ENCODE peak calls at places on chromosomes 2 and 18, in five cellular contexts. F is NCI-H1092; H is IMR-90; O is putamen; X is activated effector memory CD4-positive, alpha-beta T cell treated with anti-CD3 and anti-CD28 coated beads, Interleukin-2, amount 50 U/mL, for 16 hours. N is an unnamed sample.

GRCh38 chr2:64799592-64800252 is 146.0 kb upstream of the SERTAD2 start:
- DNase-seq in F (no peak), H (peak; percentile 13), O (no peak), X (no peak), N (no peak)

GRCh38 chr2:168030862-168031624 is 216.4 kb downstream of the STK39 start:
- DNase-seq in F (no peak), H (peak; percentile 95), O (no peak), X (no peak), N (no peak)

GRCh38 chr2:8481463-8482009 is 200.3 kb upstream of the ID2 start:
- DNase-seq in F (no peak), H (no peak), O (no peak), X (peak; percentile 73), N (no peak)

GRCh38 chr2:199738723-199739412 is 112.1 kb downstream of the FTCDNL1 start:
- DNase-seq in F (no peak), H (peak; percentile 70), O (no peak), X (no peak), N (no peak)

GRCh38 chr2:20141056-20141762 is 83.7 kb downstream of the SDC1 start:
- DNase-seq in F (no peak), H (peak; percentile 96), O (no peak), X (no peak), N (peak; percentile 86)

GRCh38 chr2:145431181-145431951 is 911.4 kb upstream of the ZEB2 start:
- DNase-seq in F (peak; percentile 87), H (no peak), O (peak; percentile 17), X (no peak), N (no peak)

GRCh38 chr2:74457549-74458131 is 598 bp upstream of the WBP1 start:
- DNase-seq in F (peak; percentile 76), H (no peak), O (no peak), X (peak; percentile 94), N (peak; percentile 79)

GRCh38 chr2:48781366-48781765 is 25.8 kb upstream of the LHCGR start:
- DNase-seq in F (no peak), H (no peak), O (no peak), X (no peak), N (no peak)

GRCh38 chr2:152594022-152594712 is 123.1 kb downstream of the PRPF40A start:
- DNase-seq in F (no peak), H (no peak), O (peak; percentile 37), X (no peak), N (peak; percentile 70)

GRCh38 chr2:25044990-25045389 is 3.1 kb downstream of the EFR3B start:
- DNase-seq in F (no peak), H (no peak), O (no peak), X (no peak), N (no peak)

GRCh38 chr2:71736091-71736878 is 282.9 kb downstream of the DYSF start:
- DNase-seq in F (no peak), H (no peak), O (no peak), X (no peak), N (peak; percentile 69)

GRCh38 chr18:8217041-8217564 is 392.1 kb upstream of the RAB12 start:
- DNase-seq in F (no peak), H (peak; percentile 18), O (no peak), X (no peak), N (no peak)

GRCh38 chr2:197952540-197953202 is 148.3 kb downstream of the PLCL1 start:
- DNase-seq in F (no peak), H (no peak), O (no peak), X (no peak), N (no peak)